ENCODE peak calls at places on chromosomes 3 and 15, in five cellular contexts. L is GM23338, W is AG10803, G is kidney, F is dorsolateral prefrontal cortex. J is an unnamed sample.

GRCh38 chr15:78993931-78994530 is 49.2 kb upstream of the CTSH start:
- DNase-seq in L (no peak), W (no peak), G (peak), F (no peak), J (no peak)

GRCh38 chr3:160078533-160078932 is 89.9 kb downstream of the IL12A start:
- DNase-seq in L (no peak), W (no peak), G (no peak), F (no peak), J (no peak)

GRCh38 chr3:50246517-50246954 is 10.5 kb downstream of the GNAI2 start:
- DNase-seq in L (peak), W (peak), G (peak), F (no peak), J (no peak)

GRCh38 chr3:194686816-194687637 is 1.3 kb downstream of the FAM43A start:
- DNase-seq in L (peak), W (peak), G (peak), F (peak), J (no peak)

GRCh38 chr3:126858887-126859286 is 124.0 kb upstream of the PLXNA1 start:
- DNase-seq in L (no peak), W (peak), G (no peak), F (peak), J (no peak)

GRCh38 chr3:17422636-17423035 is 319.8 kb downstream of the TBC1D5 start:
- DNase-seq in L (no peak), W (no peak), G (no peak), F (no peak), J (no peak)

GRCh38 chr3:115233021-115233420 is 85.9 kb upstream of the ZBTB20 start:
- DNase-seq in L (no peak), W (peak), G (no peak), F (no peak), J (no peak)

GRCh38 chr3:183108002-183108449 is 8.7 kb upstream of the MCCC1 start:
- DNase-seq in L (no peak), W (no peak), G (no peak), F (no peak), J (no peak)

GRCh38 chr3:75140904-75141615 is 523.1 kb upstream of the FRG2C start:
- DNase-seq in L (no peak), W (no peak), G (no peak), F (no peak), J (no peak)

GRCh38 chr3:44414517-44415090 is 62.9 kb downstream of the ZNF445 start:
- DNase-seq in L (no peak), W (no peak), G (no peak), F (no peak), J (no peak)

GRCh38 chr3:167246252-167246651 is 133.8 kb downstream of the ZBBX start:
- DNase-seq in L (no peak), W (no peak), G (no peak), F (no peak), J (no peak)

GRCh38 chr15:83160741-83161140 is 46.9 kb downstream of the HDGFL3 start:
- DNase-seq in L (no peak), W (no peak), G (no peak), F (no peak), J (no peak)

GRCh38 chr15:88623061-88623460 is 1.9 kb downstream of the AEN start:
- DNase-seq in L (no peak), W (peak), G (no peak), F (no peak), J (no peak)

GRCh38 chr3:150062492-150062891 is 91.8 kb upstream of the PFN2 start:
- DNase-seq in L (no peak), W (peak), G (no peak), F (no peak), J (no peak)

GRCh38 chr3:15361494-15362214 is 29.3 kb upstream of the SH3BP5 start:
- DNase-seq in L (no peak), W (peak), G (no peak), F (no peak), J (no peak)

GRCh38 chr3:51916418-51916817 is 13.3 kb upstream of the IQCF1 start:
- DNase-seq in L (no peak), W (no peak), G (no peak), F (no peak), J (no peak)

GRCh38 chr3:97910931-97911351 is 61.3 kb downstream of the RIOX2 start:
- DNase-seq in L (no peak), W (no peak), G (no peak), F (no peak), J (no peak)

GRCh38 chr3:112640333-112640863 is 545 bp downstream of the CCDC80 start:
- DNase-seq in L (no peak), W (peak), G (no peak), F (no peak), J (no peak)

GRCh38 chr3:70982700-70983140 is 600.8 kb downstream of the FOXP1 start:
- DNase-seq in L (peak), W (peak), G (peak), F (peak), J (no peak)

GRCh38 chr3:146387566-146387965 is 81.8 kb downstream of the PLSCR2 start:
- DNase-seq in L (no peak), W (no peak), G (no peak), F (no peak), J (no peak)

GRCh38 chr15:87129916-87130315 is 1050.2 kb downstream of the AGBL1 start:
- DNase-seq in L (no peak), W (peak), G (no peak), F (no peak), J (no peak)

GRCh38 chr3:187238239-187238638 is 41.0 kb downstream of the RTP1 start:
- DNase-seq in L (no peak), W (no peak), G (no peak), F (no peak), J (no peak)

GRCh38 chr15:78358114-78358513 is 18.0 kb downstream of the CRABP1 start:
- DNase-seq in L (peak), W (no peak), G (no peak), F (no peak), J (no peak)

GRCh38 chr3:46950661-46951241 is 25.8 kb downstream of the CCDC12 start:
- DNase-seq in L (no peak), W (no peak), G (peak), F (no peak), J (no peak)

GRCh38 chr15:79261836-79262235 is 20.7 kb upstream of the ANKRD34C start:
- DNase-seq in L (no peak), W (no peak), G (no peak), F (no peak), J (no peak)

GRCh38 chr3:152071924-152072323 is 196.8 kb upstream of the MBNL1 start:
- DNase-seq in L (peak), W (peak), G (no peak), F (no peak), J (no peak)

GRCh38 chr3:61979645-61980430 is 393.5 kb downstream of the FEZF2 start:
- DNase-seq in L (no peak), W (peak), G (no peak), F (no peak), J (no peak)

GRCh38 chr15:35134269-35134668 is 49.2 kb upstream of the NANOGP8 start:
- DNase-seq in L (no peak), W (no peak), G (no peak), F (no peak), J (no peak)

GRCh38 chr15:69031013-69032001 is 16.8 kb downstream of the NOX5 start:
- DNase-seq in L (peak), W (peak), G (peak), F (no peak), J (no peak)

GRCh38 chr3:176595307-176595706 is 602.0 kb downstream of the TBL1XR1 start:
- DNase-seq in L (no peak), W (no peak), G (no peak), F (no peak), J (no peak)

DNA sequence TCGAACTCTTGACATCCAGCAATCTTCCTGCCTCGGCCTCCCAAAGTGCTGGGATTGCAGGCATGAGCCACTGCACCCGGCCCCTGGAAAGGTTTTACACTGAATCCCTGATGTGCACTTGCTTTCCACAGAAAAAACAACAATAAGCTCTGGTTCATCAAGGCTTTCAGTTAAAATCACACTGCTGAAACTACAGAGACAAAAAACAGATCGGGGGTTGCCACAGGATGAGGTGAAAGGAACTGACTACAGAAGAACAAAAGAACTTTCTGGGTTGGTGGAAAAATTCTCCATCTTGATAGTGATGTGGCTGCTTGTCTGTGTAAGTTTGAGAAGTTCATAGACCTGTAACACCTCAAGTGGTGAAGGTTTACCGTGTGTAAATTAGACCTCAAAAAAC is 2.9 kb downstream of the RAB43 start:
- DNase-seq in L (no peak), W (no peak), G (no peak), F (no peak), J (no peak)
- H3K4me3 ChIP-seq in L (peak), W (no peak), G (peak), F (no peak), J (no peak)

DNA sequence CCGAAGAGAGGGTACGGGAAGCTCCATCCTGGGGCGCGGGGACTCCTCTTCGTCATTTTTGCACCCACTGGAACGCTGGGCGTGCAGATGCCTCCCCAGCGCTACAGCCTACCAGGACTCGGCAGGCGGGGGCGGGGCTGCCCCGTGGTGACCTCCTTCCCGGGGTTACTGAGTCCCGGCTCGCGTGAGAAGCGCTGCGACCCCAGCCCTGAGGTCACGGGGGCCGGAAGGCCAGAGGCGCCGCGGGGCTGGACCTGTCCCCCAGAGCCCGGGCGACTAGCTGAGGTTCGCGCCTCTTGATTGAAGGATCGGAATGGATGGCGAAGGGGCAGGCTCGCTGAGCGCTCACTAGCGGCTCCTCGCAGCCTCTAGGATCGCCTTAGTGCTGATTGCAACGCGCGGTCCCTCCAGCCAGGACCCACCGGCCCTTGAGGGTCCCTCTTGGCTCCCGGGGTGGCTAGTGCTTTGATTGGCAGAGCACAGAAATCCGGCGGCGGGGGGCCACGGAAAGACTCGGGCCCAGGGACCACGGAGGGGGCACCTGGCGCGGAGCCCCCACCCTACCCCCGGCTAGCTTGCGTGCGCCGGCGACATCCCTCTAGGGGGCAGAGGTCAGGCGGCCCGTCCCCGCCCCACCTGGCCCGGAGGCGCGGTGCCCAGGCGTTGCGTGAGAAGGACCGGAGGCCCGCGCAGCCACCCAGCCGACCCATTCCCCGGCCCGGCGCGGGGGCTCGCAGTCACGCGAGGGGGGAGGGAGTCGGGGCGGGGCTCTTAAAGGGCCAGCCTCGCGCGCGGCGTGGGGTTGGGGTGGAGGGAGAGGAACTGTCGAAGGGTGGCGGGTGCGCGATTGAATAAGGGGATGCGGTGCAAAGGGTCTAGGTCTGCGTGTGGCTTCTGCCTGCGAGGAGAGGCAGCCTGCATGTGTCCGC is 781 bp upstream of the CYP1A1 start:
- DNase-seq in L (peak), W (peak), G (peak), F (no peak), J (no peak)
- H3K4me3 ChIP-seq in L (peak), W (peak), G (peak), F (peak), J (peak)

GRCh38 chr3:123457841-123458240 is 9.0 kb upstream of the ADCY5 start:
- DNase-seq in L (peak), W (no peak), G (no peak), F (no peak), J (no peak)
- H3K4me3 ChIP-seq in L (no peak), W (no peak), G (no peak), F (no peak), J (no peak)

GRCh38 chr3:32713181-32713580 is 28.2 kb downstream of the CNOT10 start:
- DNase-seq in L (no peak), W (no peak), G (no peak), F (no peak), J (no peak)
- H3K4me3 ChIP-seq in L (no peak), W (no peak), G (no peak), F (no peak), J (no peak)

DNA sequence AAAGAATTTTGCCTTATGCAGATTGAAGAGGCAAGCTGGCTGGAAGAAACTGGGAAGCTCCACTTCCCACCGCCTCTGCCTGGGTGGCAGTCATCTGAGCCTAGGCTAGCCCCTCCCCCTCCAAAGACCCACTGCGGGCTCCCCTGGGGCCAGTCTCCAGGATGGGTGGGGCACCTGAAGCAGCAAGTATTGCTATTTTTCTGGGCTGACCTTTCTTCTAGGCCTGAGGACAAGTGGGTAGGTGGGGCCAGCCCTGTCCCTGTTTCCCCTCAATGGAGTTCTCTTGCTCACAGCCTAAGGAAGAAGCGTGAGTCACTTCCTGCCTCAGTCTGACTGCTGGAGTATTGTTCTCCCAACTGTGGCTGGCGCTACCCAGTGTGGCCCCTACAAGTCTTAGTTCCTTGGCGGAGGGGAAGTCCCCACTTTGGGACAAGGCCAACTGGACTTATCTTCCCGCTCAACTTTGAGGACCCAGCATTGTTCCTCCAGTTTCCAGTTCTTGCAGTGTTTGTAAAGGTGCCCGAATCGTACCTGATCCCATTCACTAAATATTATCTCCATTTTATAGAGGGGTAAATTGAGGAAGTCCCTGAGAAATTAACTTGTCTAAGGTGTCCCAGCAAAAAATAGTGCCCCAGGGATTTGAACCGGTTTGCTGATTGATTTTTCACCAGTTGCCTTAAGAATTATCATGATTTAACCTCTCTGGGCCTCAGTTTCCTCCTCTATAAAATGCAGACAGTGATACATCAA is 1.4 kb downstream of the FURIN start:
- DNase-seq in L (peak), W (peak), G (peak), F (no peak), J (no peak)
- H3K4me3 ChIP-seq in L (no peak), W (no peak), G (peak), F (no peak), J (no peak)

GRCh38 chr3:157180262-157180661 is 20.3 kb upstream of the CCNL1 start:
- DNase-seq in L (no peak), W (no peak), G (no peak), F (no peak), J (no peak)
- H3K4me3 ChIP-seq in L (no peak), W (no peak), G (no peak), F (no peak), J (no peak)

GRCh38 chr3:138916824-138917223 is 30.1 kb downstream of the FOXL2 start:
- DNase-seq in L (no peak), W (no peak), G (peak), F (no peak), J (no peak)

GRCh38 chr3:138915503-138916498 is 31.1 kb downstream of the FOXL2 start:
- DNase-seq in L (peak), W (peak), G (peak), F (peak), J (peak)

GRCh38 chr3:138911621-138912020 is 35.3 kb downstream of the FOXL2 start:
- DNase-seq in L (no peak), W (no peak), G (no peak), F (no peak), J (no peak)

GRCh38 chr3:138912237-138912636 is 34.7 kb downstream of the FOXL2 start:
- DNase-seq in L (no peak), W (no peak), G (no peak), F (no peak), J (no peak)

DNA sequence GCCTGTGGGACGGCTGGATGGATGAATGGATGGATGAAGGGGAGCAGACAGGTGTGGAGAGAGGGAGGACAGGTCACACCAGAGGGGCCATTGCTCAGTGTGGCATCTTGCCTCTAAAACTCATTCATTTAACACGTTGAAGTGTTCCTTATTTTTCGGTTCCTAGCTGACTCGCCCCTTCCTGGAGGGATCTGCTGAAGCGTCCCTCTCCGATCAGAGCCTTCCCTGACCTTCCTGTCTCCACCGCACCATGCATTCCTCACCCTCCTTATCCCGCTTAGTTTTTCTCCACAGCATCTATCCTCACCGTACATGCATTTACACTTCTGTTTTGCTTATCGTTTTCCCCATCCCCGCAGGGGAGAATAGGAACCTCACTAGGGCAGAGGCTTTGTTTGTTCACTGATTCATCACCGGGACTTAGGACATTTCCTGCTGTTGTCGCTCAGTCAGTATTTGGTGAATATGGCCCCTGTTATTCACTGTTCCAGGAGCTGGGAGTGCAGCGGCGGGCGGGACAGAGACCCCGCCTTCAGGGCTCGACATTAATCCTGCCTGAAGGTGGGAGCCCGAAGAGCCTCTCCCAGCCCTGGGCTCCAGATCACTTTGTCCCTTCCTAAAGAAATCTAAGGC is 32.0 kb downstream of the FOXL2 start:
- DNase-seq in L (peak), W (no peak), G (no peak), F (no peak), J (no peak)
- H3K4me3 ChIP-seq in L (peak), W (peak), G (peak), F (peak), J (peak)

J was measured in esophagus squamous epithelium.